ENCODE peak calls at places on chromosomes 4 and X, in ten cellular contexts. H is stimulated activated CD4-positive, alpha-beta T cell treated with anti-CD3 and anti-CD28 coated beads, Interleukin-15, amount 100 ng/mL, for 1 hour; S is NCI-H1105 treated with DMSO at 0.1 percent for 48 hours; F is NCI-H1694 treated with DMSO at 0.1 percent for 48 hours; M is NCI-H1092 treated with DMSO at 0.1 percent for 48 hours; J is OCI-LY7; K is AG10803; X is SJSA1; R is RPMI7951; E is adrenal gland. C is an unnamed sample.

GRCh38 chr4:98283219-98284199 is 22.3 kb downstream of the RAP1GDS1 start:
- DNase-seq in H (no peak), S (no peak), F (no peak), M (no peak), J (no peak), K (peak; percentile 44), X (no peak), R (no peak), E (no peak), C (no peak)

GRCh38 chrX:9642270-9642995 is 123.2 kb downstream of the GPR143 start:
- DNase-seq in H (no peak), S (no peak), F (no peak), M (no peak), J (no peak), K (no peak), X (no peak), R (no peak), E (no peak), C (no peak)

GRCh38 chrX:20829665-20830481 is 544.3 kb upstream of the CNKSR2 start:
- DNase-seq in H (no peak), S (no peak), F (no peak), M (no peak), J (no peak), K (peak; percentile 3), X (peak; percentile 63), R (peak; percentile 4), E (no peak), C (no peak)

GRCh38 chr4:81839347-81840042 is 367.8 kb upstream of the RASGEF1B start:
- DNase-seq in H (no peak), S (peak; percentile 87), F (no peak), M (peak; percentile 13), J (no peak), K (no peak), X (no peak), R (no peak), E (no peak), C (no peak)

GRCh38 chrX:104351173-104351769 is 96.5 kb upstream of the ESX1 start:
- DNase-seq in H (no peak), S (no peak), F (no peak), M (no peak), J (no peak), K (peak; percentile 81), X (no peak), R (peak; percentile 78), E (no peak), C (no peak)

GRCh38 chrX:24759786-24760185 is 66.1 kb downstream of the POLA1 start:
- DNase-seq in H (no peak), S (peak; percentile 7), F (peak; percentile 38), M (peak; percentile 6), J (no peak), K (no peak), X (no peak), R (no peak), E (no peak), C (no peak)

GRCh38 chr4:28351826-28352225 is 1491.2 kb downstream of the STIM2 start:
- DNase-seq in H (no peak), S (no peak), F (no peak), M (no peak), J (no peak), K (no peak), X (no peak), R (no peak), E (no peak), C (no peak)

GRCh38 chr4:187010052-187010451 is 286.4 kb upstream of the FAT1 start:
- DNase-seq in H (no peak), S (no peak), F (no peak), M (no peak), J (no peak), K (no peak), X (no peak), R (no peak), E (no peak), C (no peak)

GRCh38 chr4:120921456-120922389 is 803 bp downstream of the PRDM5 start:
- DNase-seq in H (peak; percentile 35), S (peak; percentile 24), F (no peak), M (no peak), J (no peak), K (peak; percentile 74), X (peak; percentile 69), R (peak; percentile 78), E (peak; percentile 72), C (no peak)

GRCh38 chr4:184831153-184831552 is 5.4 kb upstream of the ACSL1 start:
- DNase-seq in H (no peak), S (no peak), F (no peak), M (no peak), J (no peak), K (no peak), X (no peak), R (no peak), E (no peak), C (no peak)

GRCh38 chr4:74873545-74874295 is 59.2 kb upstream of the PARM1 start:
- DNase-seq in H (no peak), S (peak; percentile 16), F (no peak), M (no peak), J (no peak), K (no peak), X (no peak), R (no peak), E (no peak), C (no peak)

GRCh38 chr4:7156273-7157139 is 35.8 kb upstream of the SORCS2 start:
- DNase-seq in H (no peak), S (no peak), F (no peak), M (no peak), J (no peak), K (peak; percentile 28), X (no peak), R (no peak), E (peak; percentile 34), C (no peak)

GRCh38 chrX:18951032-18951431 is 32.9 kb downstream of the PHKA2 start:
- DNase-seq in H (no peak), S (no peak), F (no peak), M (no peak), J (no peak), K (no peak), X (no peak), R (no peak), E (no peak), C (no peak)

GRCh38 chrX:124433186-124433585 is 86.8 kb downstream of the SH2D1A start:
- DNase-seq in H (no peak), S (no peak), F (no peak), M (no peak), J (no peak), K (no peak), X (no peak), R (no peak), E (no peak), C (no peak)

GRCh38 chr4:76280488-76281441 is 25.8 kb upstream of the STBD1 start:
- DNase-seq in H (no peak), S (no peak), F (no peak), M (no peak), J (no peak), K (no peak), X (no peak), R (no peak), E (no peak), C (no peak)

GRCh38 chr4:80184053-80184790 is 13.1 kb upstream of the PRDM8 start:
- DNase-seq in H (peak; percentile 94), S (no peak), F (peak; percentile 79), M (peak; percentile 59), J (peak; percentile 70), K (peak; percentile 82), X (peak; percentile 69), R (peak; percentile 80), E (peak; percentile 63), C (peak; percentile 82)

GRCh38 chr4:125070869-125071268 is 243.9 kb upstream of the FAT4 start:
- DNase-seq in H (no peak), S (no peak), F (no peak), M (peak; percentile 36), J (no peak), K (no peak), X (no peak), R (no peak), E (no peak), C (no peak)

GRCh38 chr4:48722509-48723446 is 57.3 kb downstream of the FRYL start:
- DNase-seq in H (no peak), S (no peak), F (no peak), M (no peak), J (no peak), K (peak; percentile 49), X (no peak), R (no peak), E (no peak), C (no peak)

GRCh38 chr4:42150653-42151567 is 1.5 kb downstream of the BEND4 start:
- DNase-seq in H (no peak), S (peak; percentile 37), F (no peak), M (peak; percentile 20), J (peak; percentile 78), K (no peak), X (no peak), R (no peak), E (no peak), C (no peak)

GRCh38 chr4:142376204-142376603 is 469.9 kb downstream of the INPP4B start:
- DNase-seq in H (no peak), S (no peak), F (no peak), M (no peak), J (no peak), K (no peak), X (no peak), R (no peak), E (no peak), C (no peak)

GRCh38 chr4:71415491-71415890 is 76.7 kb downstream of the SLC4A4 start:
- DNase-seq in H (no peak), S (no peak), F (no peak), M (no peak), J (no peak), K (peak; percentile 35), X (no peak), R (no peak), E (no peak), C (no peak)

GRCh38 chr4:15754323-15754722 is 23.8 kb upstream of the CD38 start:
- DNase-seq in H (no peak), S (no peak), F (no peak), M (no peak), J (peak; percentile 17), K (no peak), X (peak; percentile 65), R (peak; percentile 40), E (peak; percentile 23), C (no peak)

GRCh38 chrX:129577473-129577872 is 37.4 kb downstream of the OCRL start:
- DNase-seq in H (no peak), S (no peak), F (no peak), M (no peak), J (no peak), K (peak; percentile 79), X (peak; percentile 40), R (peak; percentile 33), E (peak; percentile 36), C (no peak)

GRCh38 chrX:44915361-44915868 is 42.4 kb downstream of the KDM6A start:
- DNase-seq in H (no peak), S (no peak), F (no peak), M (no peak), J (no peak), K (no peak), X (peak; percentile 11), R (peak; percentile 41), E (peak; percentile 41), C (no peak)

GRCh38 chr4:7063362-7063761 is 4.5 kb downstream of the GRPEL1 start:
- DNase-seq in H (no peak), S (no peak), F (no peak), M (no peak), J (no peak), K (no peak), X (no peak), R (no peak), E (no peak), C (no peak)

GRCh38 chr4:55758570-55758969 is 61.0 kb upstream of the EXOC1L start:
- DNase-seq in H (no peak), S (no peak), F (peak; percentile 97), M (peak; percentile 45), J (no peak), K (peak; percentile 15), X (no peak), R (no peak), E (no peak), C (no peak)

GRCh38 chrX:1062351-1062750 is 150.1 kb downstream of the CRLF2 start:
- DNase-seq in H (no peak), S (no peak), F (no peak), M (no peak), J (no peak), K (no peak), X (no peak), R (no peak), E (no peak), C (no peak)

GRCh38 chr4:8917868-8918783 is 46.5 kb upstream of the HMX1 start:
- DNase-seq in H (peak; percentile 54), S (peak; percentile 36), F (peak; percentile 3), M (peak; percentile 37), J (peak; percentile 61), K (peak; percentile 15), X (peak; percentile 42), R (peak; percentile 22), E (peak; percentile 59), C (peak; percentile 28)